ENCODE peak calls at places on chromosomes 3 and 15, in seven cellular contexts. K is HCT116, I is endodermal cell, S is uterus, D is psoas muscle, X is PC-3, Z is prostate gland. P is an unnamed sample.
A peak's percentile ranks its signal among the peaks of the same experiment; 100 is the strongest.

GRCh38 chr3:39187372-39188155 is 4.8 kb downstream of the XIRP1 start:
- DNase-seq in K (no peak), I (no peak), S (no peak), D (no peak), X (no peak), Z (no peak), P (no peak)

GRCh38 chr15:40439461-40440299 is 1.1 kb upstream of the BAHD1 start:
- DNase-seq in K (no peak), I (peak; percentile 89), S (peak; percentile 57), D (peak; percentile 62), X (peak; percentile 45), Z (no peak), P (no peak)

GRCh38 chr3:183070892-183071291 is 28.4 kb downstream of the MCCC1 start:
- DNase-seq in K (no peak), I (no peak), S (no peak), D (no peak), X (no peak), Z (no peak), P (no peak)

GRCh38 chr3:180923561-180923960 is 11.1 kb downstream of the FXR1 start:
- DNase-seq in K (no peak), I (no peak), S (no peak), D (no peak), X (no peak), Z (no peak), P (no peak)

GRCh38 chr3:144963810-144964209 is 992.2 kb downstream of the DIPK2A start:
- DNase-seq in K (no peak), I (no peak), S (no peak), D (no peak), X (no peak), Z (no peak), P (no peak)

GRCh38 chr3:106435899-106436453 is 567.2 kb upstream of the CBLB start:
- DNase-seq in K (no peak), I (no peak), S (no peak), D (no peak), X (no peak), Z (no peak), P (no peak)

GRCh38 chr3:179234244-179234643 is 16.7 kb downstream of the KCNMB3 start:
- DNase-seq in K (no peak), I (no peak), S (no peak), D (no peak), X (no peak), Z (no peak), P (no peak)

GRCh38 chr3:78666458-78666800 is 1101.4 kb downstream of the ROBO1 start:
- DNase-seq in K (no peak), I (no peak), S (no peak), D (no peak), X (peak; percentile 89), Z (no peak), P (no peak)

GRCh38 chr15:75648156-75649000 is 666 bp downstream of the SNX33 start:
- DNase-seq in K (no peak), I (peak; percentile 85), S (peak; percentile 63), D (peak; percentile 78), X (no peak), Z (peak; percentile 31), P (peak; percentile 51)

GRCh38 chr3:195143221-195143620 is 127.7 kb downstream of the XXYLT1 start:
- DNase-seq in K (no peak), I (no peak), S (no peak), D (no peak), X (no peak), Z (no peak), P (no peak)

GRCh38 chr3:43388909-43389308 is 102.6 kb downstream of the SNRK start:
- DNase-seq in K (no peak), I (no peak), S (no peak), D (no peak), X (no peak), Z (no peak), P (no peak)

GRCh38 chr3:14031271-14031670 is 93.4 kb downstream of the CHCHD4 start:
- DNase-seq in K (no peak), I (no peak), S (no peak), D (no peak), X (peak; percentile 53), Z (no peak), P (no peak)

GRCh38 chr3:51581529-51581928 is 43.0 kb downstream of the RAD54L2 start:
- DNase-seq in K (no peak), I (no peak), S (no peak), D (no peak), X (no peak), Z (no peak), P (no peak)

GRCh38 chr3:188435266-188435665 is 281.3 kb downstream of the LPP start:
- DNase-seq in K (no peak), I (no peak), S (no peak), D (no peak), X (no peak), Z (no peak), P (no peak)

GRCh38 chr15:70523634-70524033 is 239.7 kb downstream of the UACA start:
- DNase-seq in K (no peak), I (peak; percentile 42), S (no peak), D (no peak), X (no peak), Z (no peak), P (no peak)

GRCh38 chr15:53910852-53911251 is 67.4 kb upstream of the UNC13C start:
- DNase-seq in K (no peak), I (no peak), S (no peak), D (no peak), X (no peak), Z (no peak), P (no peak)

GRCh38 chr3:142019794-142020320 is 129.5 kb downstream of the TFDP2 start:
- DNase-seq in K (no peak), I (no peak), S (no peak), D (peak; percentile 55), X (no peak), Z (no peak), P (no peak)

GRCh38 chr15:51368751-51369450 is 27.4 kb downstream of the GLDN start:
- DNase-seq in K (no peak), I (no peak), S (no peak), D (no peak), X (peak; percentile 86), Z (no peak), P (no peak)

GRCh38 chr15:79430901-79431635 is 1.1 kb upstream of the MINAR1 start:
- DNase-seq in K (no peak), I (peak; percentile 67), S (no peak), D (no peak), X (no peak), Z (no peak), P (no peak)

GRCh38 chr15:35256555-35256954 is 171.5 kb upstream of the NANOGP8 start:
- DNase-seq in K (no peak), I (no peak), S (no peak), D (no peak), X (no peak), Z (no peak), P (no peak)

GRCh38 chr3:31880020-31880419 is 101.0 kb downstream of the OSBPL10 start:
- DNase-seq in K (no peak), I (no peak), S (no peak), D (no peak), X (peak; percentile 13), Z (no peak), P (peak; percentile 77)
- TF ChIP-seq CTCF in K (no peak), I (no peak), S (no peak), D (no peak), X (no peak), Z (no peak), P (no peak)

GRCh38 chr3:123342631-123343080 is 106.2 kb downstream of the ADCY5 start:
- DNase-seq in K (no peak), I (peak; percentile 46), S (no peak), D (peak; percentile 3), X (no peak), Z (no peak), P (no peak)

GRCh38 chr3:123344941-123345594 is 103.8 kb downstream of the ADCY5 start:
- DNase-seq in K (no peak), I (peak; percentile 72), S (no peak), D (no peak), X (no peak), Z (no peak), P (no peak)

GRCh38 chr3:123344175-123344908 is 104.5 kb downstream of the ADCY5 start:
- DNase-seq in K (no peak), I (peak; percentile 66), S (no peak), D (no peak), X (no peak), Z (no peak), P (no peak)

GRCh38 chr3:123341871-123342630 is 106.8 kb downstream of the ADCY5 start:
- DNase-seq in K (no peak), I (peak; percentile 48), S (no peak), D (peak; percentile 42), X (no peak), Z (no peak), P (no peak)

GRCh38 chr3:123343296-123344174 is 105.4 kb downstream of the ADCY5 start:
- DNase-seq in K (no peak), I (peak; percentile 52), S (no peak), D (no peak), X (no peak), Z (no peak), P (no peak)
- H3K4me1 ChIP-seq in K (peaks cover 10% of the 10 kb centered on the region), I (peaks cover 12% of the 10 kb centered on the region), S (no peaks in the 10 kb centered on the region), D (no peaks in the 10 kb centered on the region), X (no peaks in the 10 kb centered on the region), Z (no peaks in the 10 kb centered on the region), P (no peaks in the 10 kb centered on the region)

DNA sequence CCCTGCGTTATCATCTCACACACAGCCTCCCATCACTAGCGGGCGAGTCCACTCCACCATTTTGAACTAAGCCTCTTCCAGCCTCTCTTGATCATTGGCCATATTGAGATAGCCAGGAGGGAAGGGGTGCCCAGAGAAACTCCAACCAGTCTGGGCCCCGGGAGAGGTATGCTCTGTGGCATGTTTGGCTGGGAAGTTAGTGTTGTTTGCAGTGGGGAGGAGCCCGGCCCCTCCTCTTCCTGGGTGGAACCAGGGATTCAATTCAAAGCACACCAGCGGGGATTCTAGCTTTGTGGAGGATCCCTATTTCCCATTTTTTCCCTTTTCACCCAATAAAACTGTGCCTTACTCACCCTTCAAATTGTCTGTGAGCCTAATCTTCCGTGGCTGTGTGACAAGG is 71.8 kb downstream of the GBE1 start:
- DNase-seq in K (no peak), I (peak; percentile 51), S (no peak), D (no peak), X (no peak), Z (no peak), P (no peak)
- H3K36me3 ChIP-seq in K (no peaks in the 10 kb centered on the region), I (no peaks in the 10 kb centered on the region), S (no peaks in the 10 kb centered on the region), D (peaks cover 5% of the 10 kb centered on the region), X (no peaks in the 10 kb centered on the region), Z (no peaks in the 10 kb centered on the region), P (peaks cover 15% of the 10 kb centered on the region)

DNA sequence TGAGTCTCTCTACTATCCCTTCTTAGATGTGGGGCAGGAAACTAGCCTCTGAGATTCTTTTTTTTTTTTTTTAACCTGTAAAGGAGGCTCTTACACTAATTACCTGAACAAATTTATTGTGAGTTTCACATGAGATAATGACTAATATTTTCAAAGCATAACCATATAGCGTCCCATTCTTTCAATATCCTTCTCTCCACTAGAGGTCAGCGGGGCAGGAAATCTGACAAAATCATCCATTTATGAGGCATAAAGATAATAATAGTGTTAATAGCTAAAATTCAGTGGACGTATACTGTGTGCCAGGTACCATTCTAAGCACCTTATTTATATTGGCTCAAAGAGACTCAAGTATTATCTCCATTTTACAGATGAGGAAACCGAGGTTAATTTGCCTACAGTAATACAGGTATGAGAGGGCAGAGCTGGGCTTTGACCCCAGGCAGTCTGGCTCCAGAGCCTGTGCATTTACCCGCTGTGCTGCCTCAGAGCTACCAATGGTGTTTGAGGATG is 16.3 kb upstream of the SMAD6 start:
- DNase-seq in K (no peak), I (peak; percentile 32), S (no peak), D (no peak), X (peak; percentile 38), Z (no peak), P (no peak)
- TF ChIP-seq CTCF in K (peak; percentile 67), I (peak; percentile 64), S (no peak), D (no peak), X (peak; percentile 63), Z (no peak), P (no peak)